ENCODE peak calls at places on chromosomes 12 and 14, in four cellular contexts. H, N, Q and O are unnamed samples.

GRCh38 chr12:58503731-58504520 is 416.4 kb downstream of the LRIG3 start:
- DNase-seq in H (no peak), N (peak; percentile 75), Q (no peak), O (no peak)

GRCh38 chr12:69343357-69343756 is 4.8 kb upstream of the LYZ start:
- DNase-seq in H (no peak), N (no peak), Q (no peak), O (no peak)

GRCh38 chr12:47307680-47308399 is 228.1 kb upstream of the AMIGO2 start:
- DNase-seq in H (no peak), N (peak; percentile 75), Q (no peak), O (no peak)

GRCh38 chr12:28869197-28869596 is 279.9 kb upstream of the FAR2 start:
- DNase-seq in H (no peak), N (peak; percentile 11), Q (no peak), O (no peak)

GRCh38 chr14:63951429-63951828 is 98.6 kb downstream of the SYNE2 start:
- DNase-seq in H (no peak), N (no peak), Q (no peak), O (no peak)

GRCh38 chr12:120639771-120640721 is at the start of gene CABP1:
- DNase-seq in H (peak; percentile 54), N (no peak), Q (peak; percentile 60), O (no peak)

GRCh38 chr12:26195250-26195640 is at the start of gene SSPN:
- DNase-seq in H (peak; percentile 66), N (peak; percentile 63), Q (peak; percentile 87), O (peak; percentile 92)

GRCh38 chr14:74579447-74580274 is 32.4 kb downstream of the LTBP2 start:
- DNase-seq in H (no peak), N (peak; percentile 71), Q (peak; percentile 20), O (peak; percentile 69)

GRCh38 chr12:101697930-101698781 is 716 bp downstream of the CHPT1 start:
- DNase-seq in H (peak; percentile 39), N (peak; percentile 40), Q (peak; percentile 84), O (peak; percentile 88)

GRCh38 chr12:56900583-56900982 is 33.6 kb downstream of the SDR9C7 start:
- DNase-seq in H (no peak), N (no peak), Q (no peak), O (no peak)

GRCh38 chr12:18145924-18146323 is 55.9 kb upstream of the RERGL start:
- DNase-seq in H (no peak), N (no peak), Q (no peak), O (no peak)

GRCh38 chr12:79546461-79547043 is 144.2 kb downstream of the PAWR start:
- DNase-seq in H (no peak), N (no peak), Q (no peak), O (no peak)

GRCh38 chr14:81436296-81437138 is 36.4 kb upstream of the STON2 start:
- DNase-seq in H (peak; percentile 75), N (peak; percentile 42), Q (peak; percentile 90), O (peak; percentile 92)

GRCh38 chr14:51094282-51094821 is 553 bp downstream of the TRIM9 start:
- DNase-seq in H (peak; percentile 31), N (no peak), Q (peak; percentile 51), O (peak; percentile 81)

GRCh38 chr14:32865827-32866376 is 72.8 kb upstream of the NPAS3 start:
- DNase-seq in H (no peak), N (no peak), Q (no peak), O (no peak)

GRCh38 chr12:12726543-12727093 is 9.4 kb downstream of the CDKN1B start:
- DNase-seq in H (no peak), N (peak; percentile 77), Q (no peak), O (no peak)

GRCh38 chr12:125852679-125853078 is 787.4 kb downstream of the AACS start:
- DNase-seq in H (no peak), N (no peak), Q (no peak), O (no peak)

GRCh38 chr14:88553886-88554457 is 835 bp downstream of the PTPN21 start:
- DNase-seq in H (no peak), N (peak; percentile 11), Q (no peak), O (no peak)

GRCh38 chr14:86847176-86847575 is 1145.8 kb downstream of the GALC start:
- DNase-seq in H (no peak), N (no peak), Q (no peak), O (no peak)

GRCh38 chr14:85731198-85731597 is 201.3 kb downstream of the FLRT2 start:
- DNase-seq in H (no peak), N (peak; percentile 84), Q (no peak), O (no peak)

GRCh38 chr14:90513151-90514014 is 116.6 kb downstream of the CALM1 start:
- DNase-seq in H (peak; percentile 60), N (no peak), Q (no peak), O (no peak)

GRCh38 chr12:58645946-58646345 is 274.4 kb downstream of the LRIG3 start:
- DNase-seq in H (no peak), N (no peak), Q (no peak), O (no peak)

GRCh38 chr12:74538491-74539258 is 1.0 kb downstream of the ATXN7L3B start:
- DNase-seq in H (no peak), N (no peak), Q (no peak), O (no peak)

GRCh38 chr12:133222211-133222610 is 13.5 kb downstream of the ANHX start:
- DNase-seq in H (no peak), N (no peak), Q (no peak), O (no peak)

GRCh38 chr14:58571256-58571655 is 66.5 kb upstream of the DACT1 start:
- DNase-seq in H (no peak), N (no peak), Q (no peak), O (no peak)

GRCh38 chr12:119802472-119802871 is 74.6 kb downstream of the CIT start:
- DNase-seq in H (no peak), N (peak; percentile 86), Q (peak; percentile 68), O (peak; percentile 85)

GRCh38 chr12:2487278-2487677 is 307.5 kb upstream of the FKBP4 start:
- DNase-seq in H (no peak), N (no peak), Q (no peak), O (no peak)

GRCh38 chr12:108825205-108825950 is 32.0 kb downstream of the SSH1 start:
- DNase-seq in H (no peak), N (peak; percentile 61), Q (no peak), O (no peak)

GRCh38 chr12:121925361-121925725 is 7.0 kb downstream of the CFAP251 start:
- DNase-seq in H (no peak), N (peak; percentile 88), Q (no peak), O (no peak)

GRCh38 chr14:22177870-22178269 is 411.2 kb downstream of the DAD1 start:
- DNase-seq in H (no peak), N (no peak), Q (no peak), O (no peak)